ENCODE peak calls at places on chromosomes 12 and 14, in seven cellular contexts. C is neuronal stem cell, F is H1, L is mesenchymal stem cell, Q is IMR-90, V is trophoblast cell, B is mesendoderm. Z is an unnamed sample.

GRCh38 chr12:131988054-131988796 is 38.5 kb downstream of the EP400 start:
- DNase-seq in C (no peak), F (peak; percentile 43), L (no peak), Q (no peak), V (no peak), B (peak; percentile 89), Z (no peak)

GRCh38 chr12:93032748-93033147 is 103.7 kb upstream of the EEA1 start:
- DNase-seq in C (no peak), F (no peak), L (peak; percentile 56), Q (peak; percentile 63), V (no peak), B (no peak), Z (no peak)

GRCh38 chr12:98422809-98423208 is 92.6 kb upstream of the TMPO start:
- DNase-seq in C (no peak), F (peak; percentile 80), L (no peak), Q (no peak), V (no peak), B (peak; percentile 69), Z (peak; percentile 71)

GRCh38 chr12:45745861-45746277 is 16.4 kb downstream of the ARID2 start:
- DNase-seq in C (no peak), F (no peak), L (peak; percentile 43), Q (peak; percentile 46), V (peak; percentile 31), B (no peak), Z (no peak)

GRCh38 chr14:71267691-71268090 is 360.4 kb downstream of the PCNX1 start:
- DNase-seq in C (no peak), F (no peak), L (peak; percentile 14), Q (peak; percentile 24), V (no peak), B (no peak), Z (no peak)

GRCh38 chr12:117472983-117473382 is 111.6 kb upstream of the NOS1 start:
- DNase-seq in C (peak; percentile 23), F (peak; percentile 84), L (no peak), Q (no peak), V (peak; percentile 33), B (peak; percentile 80), Z (peak; percentile 88)

GRCh38 chr12:6310771-6311610 is 509 bp downstream of the PLEKHG6 start:
- DNase-seq in C (no peak), F (peak; percentile 89), L (no peak), Q (no peak), V (peak; percentile 55), B (peak; percentile 75), Z (peak; percentile 85)

GRCh38 chr12:105704788-105705187 is 374.3 kb downstream of the C12orf75 start:
- DNase-seq in C (no peak), F (no peak), L (no peak), Q (no peak), V (no peak), B (no peak), Z (no peak)

GRCh38 chr12:88925370-88925915 is 345.2 kb upstream of the KITLG start:
- DNase-seq in C (no peak), F (no peak), L (no peak), Q (peak; percentile 7), V (no peak), B (no peak), Z (no peak)

GRCh38 chr14:99288948-99289347 is 17.0 kb upstream of the BCL11B start:
- DNase-seq in C (no peak), F (peak; percentile 34), L (no peak), Q (no peak), V (no peak), B (no peak), Z (no peak)

GRCh38 chr12:12365931-12366431 is 9.1 kb downstream of the BORCS5 start:
- DNase-seq in C (no peak), F (no peak), L (no peak), Q (peak; percentile 59), V (peak; percentile 76), B (no peak), Z (no peak)

GRCh38 chr12:19140381-19141236 is 11.1 kb downstream of the PLEKHA5 start:
- DNase-seq in C (no peak), F (no peak), L (peak; percentile 56), Q (no peak), V (no peak), B (no peak), Z (no peak)

GRCh38 chr14:64732536-64733120 is 28.4 kb downstream of the PLEKHG3 start:
- DNase-seq in C (no peak), F (no peak), L (no peak), Q (no peak), V (no peak), B (no peak), Z (no peak)

GRCh38 chr12:75209782-75210138 is at the start of gene KCNC2:
- DNase-seq in C (no peak), F (no peak), L (no peak), Q (no peak), V (no peak), B (no peak), Z (no peak)

GRCh38 chr12:25959069-25959961 is 833 bp downstream of the RASSF8 start:
- DNase-seq in C (no peak), F (peak; percentile 63), L (peak; percentile 87), Q (peak; percentile 85), V (peak; percentile 91), B (peak; percentile 54), Z (peak; percentile 59)

GRCh38 chr12:33423706-33424105 is 15.9 kb downstream of the SYT10 start:
- DNase-seq in C (no peak), F (no peak), L (no peak), Q (no peak), V (no peak), B (no peak), Z (no peak)

GRCh38 chr12:33429468-33429867 is 10.2 kb downstream of the SYT10 start:
- DNase-seq in C (no peak), F (no peak), L (no peak), Q (no peak), V (no peak), B (no peak), Z (no peak)

GRCh38 chr12:33432992-33433391 is 6.6 kb downstream of the SYT10 start:
- DNase-seq in C (no peak), F (no peak), L (no peak), Q (no peak), V (no peak), B (no peak), Z (no peak)

GRCh38 chr12:33431648-33432047 is 8.0 kb downstream of the SYT10 start:
- DNase-seq in C (no peak), F (no peak), L (no peak), Q (no peak), V (no peak), B (no peak), Z (no peak)

DNA sequence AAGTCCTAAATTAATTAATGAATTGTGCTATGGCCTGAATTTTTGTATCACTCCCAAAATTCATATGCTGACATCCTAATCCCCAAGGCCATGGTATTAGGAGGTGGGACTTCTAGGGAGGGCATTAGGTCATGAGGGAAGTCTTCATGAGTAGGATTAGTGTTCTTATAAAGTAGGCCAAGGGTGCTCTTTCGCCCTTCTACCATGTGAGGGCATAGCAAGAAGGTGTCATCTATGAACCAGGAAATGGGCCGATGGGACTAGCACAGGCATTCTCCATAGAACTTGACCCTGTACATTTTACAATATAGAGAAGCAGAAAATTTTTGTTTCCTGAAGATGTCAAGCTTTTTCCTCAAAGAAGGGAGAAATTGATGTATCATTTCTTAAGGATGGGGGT is 12.5 kb downstream of the SYT10 start:
- DNase-seq in C (no peak), F (no peak), L (no peak), Q (no peak), V (peak; percentile 69), B (peak; percentile 85), Z (peak; percentile 52)
- H3K18ac ChIP-seq in C (no peak overlapping the region), F (no peak overlapping the region), L (no peak overlapping the region), Q (no peak overlapping the region), V (no peak overlapping the region), B (no peak overlapping the region), Z (no peak overlapping the region)

DNA sequence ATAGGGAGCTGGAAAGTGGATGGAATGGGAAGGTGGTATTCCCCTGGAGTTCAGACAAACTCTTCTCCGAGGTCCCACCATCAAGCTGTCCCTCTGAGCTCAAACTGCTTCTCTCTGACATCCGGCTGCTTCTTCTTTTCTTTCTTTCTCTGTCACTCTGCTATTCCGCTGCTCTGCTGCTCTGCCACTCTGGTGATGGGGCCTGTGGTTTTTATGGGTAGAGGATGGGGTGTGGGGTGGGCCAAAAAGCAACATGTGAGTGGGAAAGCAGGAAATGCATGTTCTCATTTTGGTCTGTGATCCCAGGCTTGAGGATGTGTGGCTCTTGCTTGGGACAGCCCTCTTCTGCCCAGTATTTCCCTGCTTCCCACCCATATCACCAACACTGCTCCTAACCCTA is 30.7 kb downstream of the CLECL1 start:
- DNase-seq in C (no peak), F (no peak), L (no peak), Q (no peak), V (no peak), B (no peak), Z (no peak)
- H3K27ac ChIP-seq in C (no peak overlapping the region), F (no peak overlapping the region), L (no peak overlapping the region), Q (no peak overlapping the region), V (no peak overlapping the region), B (no peak overlapping the region), Z (no peak overlapping the region)

DNA sequence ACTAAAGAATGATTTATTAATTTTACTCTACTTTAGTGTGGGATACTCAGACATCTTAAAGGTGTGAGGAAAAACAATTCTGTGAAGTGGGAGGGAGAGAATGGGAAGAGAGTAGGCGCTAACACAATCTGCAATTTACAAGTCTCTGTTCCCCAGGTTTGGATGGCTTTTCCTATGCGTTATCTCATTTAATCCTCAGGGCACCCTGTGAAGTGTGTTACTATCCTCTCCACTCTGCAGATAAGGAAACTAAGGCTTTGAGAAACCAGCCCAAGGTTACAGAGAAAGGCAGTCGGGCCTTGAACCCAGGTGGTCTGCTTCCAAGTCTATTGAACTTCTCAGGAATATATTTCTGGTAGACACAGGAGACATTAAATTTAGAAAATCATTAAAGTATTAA is 36.2 kb upstream of the TUBA1C start:
- DNase-seq in C (no peak), F (no peak), L (no peak), Q (no peak), V (no peak), B (peak; percentile 93), Z (no peak)
- H3K18ac ChIP-seq in C (no peak overlapping the region), F (no peak overlapping the region), L (no peak overlapping the region), Q (no peak overlapping the region), V (no peak overlapping the region), B (no peak overlapping the region), Z (no peak overlapping the region)

GRCh38 chr14:76775159-76775694 is 14.0 kb downstream of the VASH1 start:
- DNase-seq in C (no peak), F (no peak), L (no peak), Q (no peak), V (no peak), B (no peak), Z (peak; percentile 28)

GRCh38 chr14:76772300-76773187 is 11.3 kb downstream of the VASH1 start:
- DNase-seq in C (no peak), F (peak; percentile 49), L (peak; percentile 95), Q (peak; percentile 61), V (peak; percentile 50), B (peak; percentile 95), Z (peak; percentile 78)

GRCh38 chr14:76774471-76775158 is 13.3 kb downstream of the VASH1 start:
- DNase-seq in C (no peak), F (no peak), L (no peak), Q (no peak), V (peak; percentile 15), B (no peak), Z (peak; percentile 24)

GRCh38 chr14:76773188-76773885 is 12.1 kb downstream of the VASH1 start:
- DNase-seq in C (no peak), F (no peak), L (peak; percentile 95), Q (peak; percentile 82), V (peak; percentile 45), B (peak; percentile 83), Z (peak; percentile 25)

GRCh38 chr14:76773956-76774355 is 12.7 kb downstream of the VASH1 start:
- DNase-seq in C (no peak), F (no peak), L (no peak), Q (no peak), V (peak; percentile 23), B (no peak), Z (peak; percentile 24)
- H3K27ac ChIP-seq in C (no peak overlapping the region), F (no peak overlapping the region), L (no peak overlapping the region), Q (no peak overlapping the region), V (peak overlapping the region; percentile 19), B (no peak overlapping the region), Z (no peak overlapping the region)

Z was measured in H9.